ENCODE peak calls at places on chromosomes 11 and 22, in eight cellular contexts. M, G, X, R, T, Y, L and B are unnamed samples.

GRCh38 chr22:19120829-19121630 is 1.2 kb downstream of the DGCR2 start:
- DNase-seq in M (peak; percentile 28), G (peak; percentile 64), X (no peak), R (peak; percentile 83), T (no peak), Y (peak; percentile 60), L (peak; percentile 80), B (no peak)

GRCh38 chr11:101341578-101341977 is 212.0 kb upstream of the PGR start:
- DNase-seq in M (no peak), G (no peak), X (no peak), R (no peak), T (no peak), Y (no peak), L (no peak), B (no peak)

GRCh38 chr22:19143967-19144400 is 467 bp downstream of the ESS2 start:
- DNase-seq in M (no peak), G (no peak), X (no peak), R (no peak), T (no peak), Y (no peak), L (no peak), B (no peak)

GRCh38 chr11:62611705-62612365 is 740 bp downstream of the EML3 start:
- DNase-seq in M (no peak), G (peak; percentile 36), X (peak; percentile 75), R (peak; percentile 51), T (peak; percentile 66), Y (peak; percentile 52), L (peak; percentile 56), B (peak; percentile 57)

GRCh38 chr11:64032050-64032449 is 3.7 kb upstream of the FLRT1 start:
- DNase-seq in M (no peak), G (no peak), X (no peak), R (no peak), T (no peak), Y (no peak), L (no peak), B (no peak)

GRCh38 chr11:6618117-6619020 is 853 bp downstream of the TPP1 start:
- DNase-seq in M (no peak), G (no peak), X (peak; percentile 74), R (peak; percentile 57), T (no peak), Y (no peak), L (peak; percentile 49), B (no peak)

GRCh38 chr11:76610871-76611475 is 59.6 kb downstream of the LRRC32 start:
- DNase-seq in M (peak; percentile 94), G (no peak), X (peak; percentile 50), R (no peak), T (no peak), Y (no peak), L (no peak), B (peak; percentile 65)

GRCh38 chr11:115384236-115384635 is 120.0 kb downstream of the CADM1 start:
- DNase-seq in M (no peak), G (no peak), X (no peak), R (no peak), T (no peak), Y (no peak), L (no peak), B (no peak)

GRCh38 chr11:5154657-5155056 is at the start of gene OR52A1:
- DNase-seq in M (no peak), G (no peak), X (no peak), R (no peak), T (no peak), Y (no peak), L (no peak), B (no peak)

GRCh38 chr11:47104337-47104950 is 72.2 kb downstream of the ARFGAP2 start:
- DNase-seq in M (no peak), G (no peak), X (no peak), R (no peak), T (no peak), Y (peak; percentile 75), L (no peak), B (no peak)

GRCh38 chr11:68792400-68792955 is 41.2 kb upstream of the TESMIN start:
- DNase-seq in M (no peak), G (no peak), X (no peak), R (no peak), T (no peak), Y (no peak), L (no peak), B (no peak)

GRCh38 chr11:132840220-132840619 is 692.1 kb downstream of the OPCML start:
- DNase-seq in M (no peak), G (no peak), X (no peak), R (no peak), T (no peak), Y (no peak), L (no peak), B (no peak)

GRCh38 chr11:699116-699508 is 3.5 kb downstream of the TMEM80 start:
- DNase-seq in M (no peak), G (no peak), X (no peak), R (no peak), T (no peak), Y (no peak), L (no peak), B (no peak)

GRCh38 chr11:1222491-1223345 is at the start of gene MUC5B:
- DNase-seq in M (no peak), G (peak; percentile 40), X (no peak), R (peak; percentile 48), T (no peak), Y (peak; percentile 0), L (peak; percentile 86), B (no peak)

GRCh38 chr11:26522912-26523610 is 49.0 kb downstream of the MUC15 start:
- DNase-seq in M (no peak), G (no peak), X (no peak), R (no peak), T (no peak), Y (peak; percentile 90), L (no peak), B (no peak)

GRCh38 chr11:116925050-116925449 is 87.6 kb upstream of the APOA1 start:
- DNase-seq in M (no peak), G (no peak), X (no peak), R (no peak), T (no peak), Y (peak; percentile 20), L (peak; percentile 45), B (no peak)

GRCh38 chr22:43060213-43060612 is 29.0 kb downstream of the TTLL1 start:
- DNase-seq in M (peak; percentile 46), G (no peak), X (no peak), R (peak; percentile 10), T (no peak), Y (peak; percentile 80), L (peak; percentile 54), B (no peak)

GRCh38 chr11:63613517-63614135 is 607 bp downstream of the PLAAT3 start:
- DNase-seq in M (peak; percentile 56), G (peak; percentile 36), X (peak; percentile 74), R (peak; percentile 45), T (peak; percentile 77), Y (peak; percentile 78), L (peak; percentile 38), B (peak; percentile 49)

GRCh38 chr11:17828311-17828751 is 93.8 kb downstream of the KCNC1 start:
- DNase-seq in M (no peak), G (no peak), X (peak; percentile 47), R (peak; percentile 47), T (no peak), Y (no peak), L (peak; percentile 19), B (peak; percentile 60)

GRCh38 chr11:70570693-70571395 is 172.5 kb downstream of the CTTN start:
- DNase-seq in M (no peak), G (no peak), X (no peak), R (no peak), T (no peak), Y (no peak), L (no peak), B (no peak)

GRCh38 chr22:46139895-46140350 is 10.4 kb upstream of the PPARA start:
- DNase-seq in M (no peak), G (no peak), X (peak; percentile 78), R (peak; percentile 66), T (no peak), Y (no peak), L (no peak), B (no peak)

GRCh38 chr11:66467756-66468155 is 1.1 kb downstream of the PELI3 start:
- DNase-seq in M (peak; percentile 34), G (no peak), X (no peak), R (peak; percentile 58), T (no peak), Y (peak; percentile 44), L (peak; percentile 60), B (no peak)

GRCh38 chr11:10414659-10415058 is 40.4 kb upstream of the AMPD3 start:
- DNase-seq in M (no peak), G (no peak), X (no peak), R (peak; percentile 67), T (peak; percentile 59), Y (peak; percentile 27), L (peak; percentile 26), B (peak; percentile 52)

GRCh38 chr11:22626573-22627239 is 1.1 kb upstream of the FANCF start:
- DNase-seq in M (no peak), G (no peak), X (no peak), R (no peak), T (no peak), Y (no peak), L (no peak), B (no peak)
- H3K4me3 ChIP-seq in M (peak overlapping the region; percentile 93), G (no peak overlapping the region), X (no peak overlapping the region), R (peak overlapping the region; percentile 68), T (no peak overlapping the region), Y (peak overlapping the region; percentile 67), L (no peak overlapping the region), B (peak overlapping the region; percentile 83)

GRCh38 chr11:86949995-86950993 is 4.9 kb downstream of the FZD4 start:
- DNase-seq in M (no peak), G (no peak), X (no peak), R (no peak), T (no peak), Y (no peak), L (no peak), B (no peak)
- H3K4me1 ChIP-seq in M (peaks cover 49% of the 10 kb centered on the region), G (peaks cover 5% of the 10 kb centered on the region), X (peaks cover 24% of the 10 kb centered on the region), R (peaks cover 43% of the 10 kb centered on the region), T (no peaks in the 10 kb centered on the region), Y (peaks cover 14% of the 10 kb centered on the region), L (peaks cover 52% of the 10 kb centered on the region), B (peaks cover 99% of the 10 kb centered on the region)

GRCh38 chr11:72924568-72925190 is 110.5 kb downstream of the ATG16L2 start:
- DNase-seq in M (no peak), G (peak; percentile 11), X (no peak), R (peak; percentile 10), T (no peak), Y (no peak), L (no peak), B (no peak)
- TF ChIP-seq CTCF in M (peak; percentile 71), G (peak; percentile 56), X (no peak), R (peak; percentile 44), T (peak; percentile 36), Y (peak; percentile 52), L (peak; percentile 38), B (peak; percentile 68)

DNA sequence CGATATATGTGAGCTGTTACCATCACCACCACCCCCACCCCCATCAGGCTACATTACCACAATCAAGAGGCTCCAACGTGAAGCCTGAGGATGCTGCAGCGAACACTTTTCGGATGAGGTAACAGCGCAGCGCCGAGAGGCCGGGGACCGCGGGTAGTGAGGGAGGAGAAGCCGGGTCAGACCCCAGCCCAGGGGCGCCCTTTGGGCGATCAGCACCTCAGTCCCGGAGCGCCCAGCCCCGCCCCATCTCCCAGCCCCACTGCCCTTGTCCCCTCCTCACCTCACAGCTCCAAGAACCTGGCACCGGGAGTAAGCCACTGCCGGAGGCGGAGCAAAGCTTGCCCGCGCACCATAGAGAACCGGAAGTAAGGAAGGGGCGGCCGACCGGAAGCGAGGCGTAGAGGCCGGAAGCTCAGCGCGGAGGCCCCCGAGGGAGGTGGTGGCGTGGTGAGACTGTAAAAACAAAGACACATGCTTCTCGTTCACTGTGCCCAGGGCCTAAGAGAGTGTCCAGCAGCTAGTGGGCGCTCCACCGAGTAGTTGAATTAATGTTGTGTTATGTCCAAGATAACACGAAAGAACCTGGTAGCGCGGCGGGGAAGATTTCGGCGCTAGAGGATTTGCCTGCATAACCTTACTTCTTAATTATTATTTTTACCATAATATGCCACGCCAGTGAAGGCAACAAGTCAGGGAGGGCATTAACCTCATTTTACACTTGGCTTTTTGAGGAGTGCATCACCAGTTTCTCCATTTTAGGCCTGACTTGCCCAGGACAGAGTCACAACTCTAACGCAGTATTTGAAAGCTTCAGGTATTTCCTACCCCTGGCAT is at the start of gene THOC5:
- DNase-seq in M (peak; percentile 96), G (peak; percentile 88), X (peak; percentile 92), R (peak; percentile 96), T (peak; percentile 94), Y (peak; percentile 98), L (peak; percentile 94), B (peak; percentile 95)
- H3K4me3 ChIP-seq in M (peak within 1 kb of the TSS; percentile 45), G (peak within 1 kb of the TSS; percentile 83), X (peak within 1 kb of the TSS; percentile 61), R (peak within 1 kb of the TSS; percentile 90), T (peak within 1 kb of the TSS; percentile 79), Y (peak within 1 kb of the TSS; percentile 97), L (peak within 1 kb of the TSS; percentile 64), B (peak within 1 kb of the TSS; percentile 84)